ENCODE peak calls at places on chromosomes 5 and 9, in five cellular contexts. J, N, W, H and Z are unnamed samples.

GRCh38 chr9:120065151-120065550 is 514.8 kb downstream of the CDK5RAP2 start:
- DNase-seq in J (no peak), W (no peak), N (no peak), H (no peak), Z (no peak)

GRCh38 chr9:121820286-121821005 is 169.0 kb downstream of the DAB2IP start:
- DNase-seq in H (no peak), N (no peak), W (no peak), J (no peak), Z (no peak)

GRCh38 chr9:108674766-108675530 is 180.8 kb downstream of the ACTL7B start:
- DNase-seq in H (no peak), J (no peak), N (no peak), W (no peak), Z (no peak)

GRCh38 chr9:29873579-29873978 is 2300.3 kb upstream of the C9orf72 start:
- DNase-seq in J (no peak), N (no peak), W (no peak), H (no peak), Z (no peak)

GRCh38 chr5:168727547-168728120 is 148.5 kb upstream of the PANK3 start:
- DNase-seq in J (no peak), W (no peak), N (no peak), H (no peak), Z (no peak)

GRCh38 chr5:147479431-147479830 is 30.4 kb downstream of the DPYSL3 start:
- DNase-seq in N (no peak), H (no peak), W (no peak), J (no peak), Z (no peak)

GRCh38 chr5:149959406-149960236 is 937 bp upstream of the SLC26A2 start:
- DNase-seq in H (no peak), N (no peak), W (peak; percentile 35), J (peak; percentile 13), Z (peak; percentile 86)

GRCh38 chr5:76376141-76376900 is 26.8 kb upstream of the IQGAP2 start:
- DNase-seq in N (no peak), H (no peak), W (no peak), J (no peak), Z (no peak)

GRCh38 chr5:91306497-91306896 is 76.6 kb downstream of the ARRDC3 start:
- DNase-seq in J (no peak), N (no peak), W (no peak), H (no peak), Z (no peak)

GRCh38 chr5:180591249-180591887 is at the start of gene SCGB3A1:
- DNase-seq in W (peak; percentile 8), H (no peak), N (no peak), J (no peak), Z (no peak)

GRCh38 chr5:173890195-173890951 is 2.2 kb downstream of the CPEB4 start:
- DNase-seq in J (no peak), H (no peak), N (peak; percentile 38), W (no peak), Z (peak; percentile 44)

GRCh38 chr5:133760532-133760931 is 148.2 kb upstream of the FSTL4 start:
- DNase-seq in W (no peak), H (no peak), N (no peak), J (no peak), Z (no peak)

GRCh38 chr5:158802941-158803341 is 296.8 kb downstream of the EBF1 start:
- DNase-seq in H (no peak), W (no peak), N (no peak), J (no peak), Z (no peak)

GRCh38 chr5:154059039-154059430 is 20.3 kb downstream of the MFAP3 start:
- DNase-seq in N (no peak), H (no peak), W (no peak), J (no peak), Z (no peak)